ENCODE peak calls at places on chromosomes 6 and 20, in four cellular contexts. One of them, this sample, is unnamed. For H3K4me1, the result is how much of the 10 kb centered on the place peaks cover.

GRCh38 chr6:114783083-114783482 is 440.3 kb upstream of the HS3ST5 start:
- DNase-seq in pancreas: no peak
- DNase-seq in foreskin keratinocyte: peak
- DNase-seq in mesenchymal stem cell: no peak
- DNase-seq in this sample: no peak

GRCh38 chr20:11687546-11688292 is 230.0 kb upstream of the BTBD3 start:
- DNase-seq in pancreas: no peak
- DNase-seq in foreskin keratinocyte: no peak
- DNase-seq in mesenchymal stem cell: no peak
- DNase-seq in this sample: no peak

GRCh38 chr20:12012241-12013222 is 94.8 kb downstream of the BTBD3 start:
- DNase-seq in pancreas: peak
- DNase-seq in foreskin keratinocyte: peak
- DNase-seq in mesenchymal stem cell: peak
- DNase-seq in this sample: no peak

GRCh38 chr6:72861935-72862432 is 240.1 kb downstream of the KCNQ5 start:
- DNase-seq in pancreas: no peak
- DNase-seq in foreskin keratinocyte: peak
- DNase-seq in mesenchymal stem cell: peak
- DNase-seq in this sample: peak

GRCh38 chr6:126112171-126112632 is 125.9 kb downstream of the TRMT11 start:
- DNase-seq in pancreas: no peak
- DNase-seq in foreskin keratinocyte: peak
- DNase-seq in mesenchymal stem cell: peak
- DNase-seq in this sample: no peak

GRCh38 chr6:34512738-34513115 is 43.4 kb downstream of the SPDEF start:
- DNase-seq in pancreas: no peak
- DNase-seq in foreskin keratinocyte: no peak
- DNase-seq in mesenchymal stem cell: peak
- DNase-seq in this sample: no peak

GRCh38 chr20:36086767-36087166 is 67.8 kb upstream of the EPB41L1 start:
- DNase-seq in pancreas: no peak
- DNase-seq in foreskin keratinocyte: peak
- DNase-seq in mesenchymal stem cell: no peak
- DNase-seq in this sample: no peak

GRCh38 chr6:53725791-53726575 is 60.4 kb upstream of the KLHL31 start:
- DNase-seq in pancreas: peak
- DNase-seq in foreskin keratinocyte: no peak
- DNase-seq in mesenchymal stem cell: peak
- DNase-seq in this sample: peak

GRCh38 chr20:33789109-33789857 is 21.9 kb upstream of the CHMP4B start:
- DNase-seq in pancreas: peak
- DNase-seq in foreskin keratinocyte: peak
- DNase-seq in mesenchymal stem cell: peak
- DNase-seq in this sample: peak

DNA sequence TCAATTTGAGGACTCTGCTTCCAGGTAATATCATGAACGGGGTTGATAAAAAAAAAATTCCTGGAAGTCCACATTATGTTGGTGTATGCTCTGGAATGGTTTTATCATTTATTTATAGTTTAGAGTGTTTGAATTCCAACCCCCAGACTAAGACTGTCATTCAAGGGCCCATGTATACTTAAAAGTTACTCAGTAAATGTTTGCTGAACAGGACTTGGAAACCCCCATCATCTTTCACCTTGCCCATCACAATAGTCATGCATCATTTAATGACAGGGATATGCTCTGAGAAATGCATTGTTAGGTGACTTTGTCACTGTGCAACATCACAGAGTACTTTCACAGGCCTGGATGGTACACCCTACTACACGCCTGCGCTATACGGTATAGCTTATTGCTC is 104.8 kb downstream of the ATXN1 start:
- DNase-seq in pancreas: no peak
- DNase-seq in foreskin keratinocyte: no peak
- DNase-seq in mesenchymal stem cell: no peak
- DNase-seq in this sample: no peak
- H3K4me1 ChIP-seq in pancreas: under half
- H3K4me1 ChIP-seq in foreskin keratinocyte: under half
- H3K4me1 ChIP-seq in mesenchymal stem cell: under half
- H3K4me1 ChIP-seq in this sample: under half

DNA sequence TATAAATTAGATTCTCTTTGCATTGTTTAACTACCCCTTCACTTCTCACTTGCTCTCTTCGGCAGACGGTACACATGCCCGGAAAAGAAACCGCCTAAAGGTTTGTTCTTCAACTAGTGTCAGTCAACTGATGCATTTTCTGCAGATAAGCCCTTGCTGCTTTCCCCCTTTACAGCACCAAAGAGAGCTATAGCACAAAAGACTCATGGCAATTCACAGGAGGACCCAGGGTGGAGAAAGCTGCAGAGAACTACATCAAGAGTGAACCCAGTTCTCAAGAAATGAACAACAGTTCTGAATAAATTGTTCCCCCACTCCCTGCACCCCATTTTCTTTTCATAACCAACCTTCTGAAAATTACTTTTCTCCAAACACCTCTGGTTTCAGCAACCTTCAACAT is 8.9 kb downstream of the CD164 start:
- DNase-seq in pancreas: no peak
- DNase-seq in foreskin keratinocyte: no peak
- DNase-seq in mesenchymal stem cell: no peak
- DNase-seq in this sample: no peak
- H3K4me1 ChIP-seq in pancreas: under half
- H3K4me1 ChIP-seq in foreskin keratinocyte: under half
- H3K4me1 ChIP-seq in mesenchymal stem cell: under half
- H3K4me1 ChIP-seq in this sample: under half

GRCh38 chr20:10447028-10447427 is 11.9 kb downstream of the SLX4IP start:
- DNase-seq in pancreas: no peak
- DNase-seq in foreskin keratinocyte: peak
- DNase-seq in mesenchymal stem cell: peak
- DNase-seq in this sample: no peak

GRCh38 chr20:10445758-10446157 is 10.7 kb downstream of the SLX4IP start:
- DNase-seq in pancreas: no peak
- DNase-seq in foreskin keratinocyte: no peak
- DNase-seq in mesenchymal stem cell: no peak
- DNase-seq in this sample: no peak

GRCh38 chr20:10449270-10449669 is 14.2 kb downstream of the SLX4IP start:
- DNase-seq in pancreas: no peak
- DNase-seq in foreskin keratinocyte: no peak
- DNase-seq in mesenchymal stem cell: no peak
- DNase-seq in this sample: no peak

GRCh38 chr20:10443936-10444335 is 8.8 kb downstream of the SLX4IP start:
- DNase-seq in pancreas: no peak
- DNase-seq in foreskin keratinocyte: no peak
- DNase-seq in mesenchymal stem cell: no peak
- DNase-seq in this sample: no peak

DNA sequence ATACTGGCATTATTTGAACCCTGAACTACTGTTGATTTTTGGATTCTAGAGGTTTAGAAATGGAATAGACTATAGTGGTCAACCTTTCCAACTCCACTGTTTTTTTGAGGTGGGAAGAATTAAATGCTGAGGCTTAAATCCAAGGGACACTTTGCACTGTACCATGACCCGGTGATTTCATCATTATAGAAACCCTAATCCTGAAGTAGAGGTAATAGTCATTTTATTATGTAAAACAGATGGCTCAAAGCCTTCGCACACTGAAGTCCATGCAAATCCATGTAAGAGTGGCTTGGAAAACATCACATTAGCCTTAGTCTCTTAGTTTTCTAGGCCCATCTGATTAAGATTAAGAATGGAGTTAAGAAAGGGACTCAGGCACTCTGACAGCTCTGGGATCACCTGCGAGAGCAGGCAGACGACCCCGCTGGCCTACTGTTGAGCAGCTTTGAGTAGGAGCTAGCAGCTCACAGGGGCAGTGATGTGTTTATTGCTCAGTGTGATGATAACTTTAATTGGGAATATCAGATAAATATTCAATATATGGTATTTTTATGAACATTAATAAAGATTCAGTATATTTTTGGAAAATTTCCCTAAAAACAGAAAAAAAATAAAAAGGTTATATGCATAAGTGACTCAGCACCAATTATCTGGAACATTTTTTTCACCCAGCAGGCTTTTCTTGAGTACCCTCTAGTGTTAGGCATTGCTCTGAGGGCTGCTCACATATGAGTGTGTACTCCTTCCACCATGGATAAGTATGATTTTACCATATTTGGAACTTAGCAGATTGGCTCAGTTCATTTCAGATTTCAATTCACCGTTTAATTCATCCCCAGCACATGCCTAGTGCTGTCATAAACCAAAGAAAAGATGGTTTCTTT is 13.4 kb downstream of the SLX4IP start:
- DNase-seq in pancreas: no peak
- DNase-seq in foreskin keratinocyte: no peak
- DNase-seq in mesenchymal stem cell: no peak
- DNase-seq in this sample: no peak
- H3K4me1 ChIP-seq in pancreas: under half
- H3K4me1 ChIP-seq in foreskin keratinocyte: under half
- H3K4me1 ChIP-seq in mesenchymal stem cell: under half
- H3K4me1 ChIP-seq in this sample: under half

DNA sequence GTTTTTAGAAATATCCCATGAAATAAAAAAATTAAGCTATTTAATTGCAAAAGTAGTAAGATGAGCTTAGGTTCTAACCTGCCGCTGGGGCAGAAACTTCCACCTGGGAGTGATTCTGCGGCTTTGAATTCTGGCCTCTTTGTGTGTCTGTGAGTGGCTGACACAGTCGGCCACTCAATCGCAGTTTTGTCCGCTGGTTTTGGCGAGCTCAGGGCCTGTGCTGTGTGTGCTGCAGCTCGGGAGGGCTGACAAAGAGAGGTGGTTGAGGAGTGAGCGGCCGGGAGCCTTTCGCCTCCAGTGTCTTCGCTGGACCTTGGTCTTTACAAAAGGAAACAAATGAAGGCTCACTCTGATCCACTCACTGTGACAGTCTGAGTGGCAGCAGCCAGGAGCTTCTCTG is 128.4 kb downstream of the TIAM2 start:
- DNase-seq in pancreas: no peak
- DNase-seq in foreskin keratinocyte: no peak
- DNase-seq in mesenchymal stem cell: no peak
- DNase-seq in this sample: no peak
- H3K4me1 ChIP-seq in pancreas: under half
- H3K4me1 ChIP-seq in foreskin keratinocyte: under half
- H3K4me1 ChIP-seq in mesenchymal stem cell: under half
- H3K4me1 ChIP-seq in this sample: under half